ENCODE peak calls at places on chromosomes 7 and 10, in seven cellular contexts. Y, O, E, G, S, B and Z are unnamed samples.
A peak's percentile ranks its signal among the peaks of the same experiment; 100 is the strongest.

GRCh38 chr10:80498833-80499671 is 38.6 kb upstream of the SH2D4B start:
- DNase-seq in Y (peak; percentile 82), S (peak; percentile 97), G (peak; percentile 99), B (no peak), O (peak; percentile 83), E (no peak), Z (peak; percentile 90)

GRCh38 chr10:5976689-5977470 is 463 bp downstream of the IL15RA start:
- DNase-seq in S (peak; percentile 6), O (peak; percentile 61), G (peak; percentile 69), E (peak; percentile 45), Y (no peak), B (peak; percentile 43), Z (no peak)

GRCh38 chr7:149071641-149072437 is 18.7 kb downstream of the ZNF786 start:
- DNase-seq in G (peak; percentile 29), O (no peak), E (peak; percentile 88), S (no peak), Y (no peak), B (peak; percentile 54), Z (no peak)

GRCh38 chr7:115724400-115725056 is 306.0 kb downstream of the TFEC start:
- DNase-seq in Y (no peak), O (peak; percentile 48), B (no peak), G (no peak), S (no peak), E (no peak), Z (no peak)

GRCh38 chr7:473211-473734 is 46.4 kb downstream of the PDGFA start:
- DNase-seq in S (no peak), E (peak; percentile 11), O (peak; percentile 1), B (no peak), Y (no peak), G (no peak), Z (no peak)

GRCh38 chr10:104209575-104210198 is 22.5 kb downstream of the CFAP43 start:
- DNase-seq in O (peak; percentile 32), Y (no peak), B (peak; percentile 43), S (peak; percentile 10), G (peak; percentile 45), E (peak; percentile 50), Z (no peak)

GRCh38 chr7:30469303-30469702 is 9.3 kb downstream of the NOD1 start:
- DNase-seq in B (no peak), G (peak; percentile 99), S (peak; percentile 97), O (peak; percentile 78), Y (peak; percentile 94), E (peak; percentile 68), Z (peak; percentile 96)

GRCh38 chr7:82818091-82818620 is 344.5 kb downstream of the PCLO start:
- DNase-seq in O (no peak), S (no peak), B (no peak), Y (no peak), G (no peak), E (no peak), Z (no peak)

GRCh38 chr10:75544381-75544780 is 113.0 kb downstream of the LRMDA start:
- DNase-seq in Y (no peak), B (no peak), S (no peak), G (no peak), E (no peak), O (no peak), Z (no peak)

GRCh38 chr7:101678713-101679112 is 49.6 kb upstream of the MYL10 start:
- DNase-seq in B (no peak), S (peak; percentile 58), Y (no peak), E (no peak), G (peak; percentile 58), O (no peak), Z (no peak)

GRCh38 chr10:63866075-63866746 is 345.0 kb downstream of the REEP3 start:
- DNase-seq in G (peak; percentile 43), O (peak; percentile 64), S (peak; percentile 54), E (peak; percentile 87), Y (peak; percentile 16), B (peak; percentile 72), Z (no peak)

GRCh38 chr10:391304-391703 is 256.0 kb downstream of the ZMYND11 start:
- DNase-seq in S (no peak), Y (no peak), B (no peak), O (no peak), G (no peak), E (no peak), Z (no peak)

GRCh38 chr7:27141591-27142561 is 1.6 kb downstream of the HOXA5 start:
- DNase-seq in O (no peak), B (no peak), Y (no peak), G (peak; percentile 43), E (peak; percentile 43), S (no peak), Z (no peak)

DNA sequence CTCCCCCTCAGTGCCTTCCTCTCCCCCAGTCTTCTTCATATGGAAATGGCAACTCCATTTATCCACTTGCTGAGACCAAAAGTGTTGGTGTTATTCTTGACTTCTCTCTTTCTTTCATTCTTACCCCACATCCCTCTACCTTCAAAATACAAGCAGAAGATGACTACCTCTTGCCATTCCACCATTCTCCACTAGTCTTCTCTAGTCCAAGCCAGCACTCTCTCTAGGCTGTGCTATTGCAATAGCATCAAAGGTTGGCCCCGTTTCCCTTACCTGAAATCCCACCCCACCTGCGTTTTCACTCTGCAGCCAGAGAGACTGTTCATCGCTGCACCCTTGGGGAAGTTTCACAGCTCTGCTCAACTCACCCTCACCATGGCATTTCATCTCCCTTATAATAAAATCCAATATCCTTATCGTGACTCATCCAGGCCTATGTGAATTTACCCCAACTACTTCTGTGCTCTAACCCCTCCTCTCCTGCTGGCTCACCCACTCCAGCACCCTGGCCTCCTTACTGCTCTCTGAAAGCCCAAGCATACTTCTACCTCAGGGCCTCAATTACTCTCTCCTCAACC is 109.1 kb downstream of the LSM5 start:
- DNase-seq in B (no peak), S (no peak), Y (no peak), O (no peak), G (no peak), E (no peak), Z (no peak)
- TF ChIP-seq CTCF in B (no peak), S (no peak), Y (no peak), O (no peak), G (no peak), E (peak; percentile 18), Z (no peak)

GRCh38 chr7:48296976-48297375 is 125.7 kb downstream of the ABCA13 start:
- DNase-seq in B (no peak), O (no peak), S (no peak), E (no peak), G (no peak), Y (no peak), Z (no peak)

GRCh38 chr7:48298779-48299178 is 127.5 kb downstream of the ABCA13 start:
- DNase-seq in S (peak; percentile 77), Y (no peak), B (peak; percentile 25), O (no peak), E (no peak), G (peak; percentile 16), Z (no peak)

GRCh38 chr7:48301201-48301600 is 129.9 kb downstream of the ABCA13 start:
- DNase-seq in Y (no peak), S (no peak), B (no peak), O (no peak), E (no peak), G (peak; percentile 20), Z (no peak)

GRCh38 chr7:48300301-48300700 is 129.0 kb downstream of the ABCA13 start:
- DNase-seq in B (no peak), Y (no peak), O (no peak), G (no peak), E (no peak), S (no peak), Z (no peak)

DNA sequence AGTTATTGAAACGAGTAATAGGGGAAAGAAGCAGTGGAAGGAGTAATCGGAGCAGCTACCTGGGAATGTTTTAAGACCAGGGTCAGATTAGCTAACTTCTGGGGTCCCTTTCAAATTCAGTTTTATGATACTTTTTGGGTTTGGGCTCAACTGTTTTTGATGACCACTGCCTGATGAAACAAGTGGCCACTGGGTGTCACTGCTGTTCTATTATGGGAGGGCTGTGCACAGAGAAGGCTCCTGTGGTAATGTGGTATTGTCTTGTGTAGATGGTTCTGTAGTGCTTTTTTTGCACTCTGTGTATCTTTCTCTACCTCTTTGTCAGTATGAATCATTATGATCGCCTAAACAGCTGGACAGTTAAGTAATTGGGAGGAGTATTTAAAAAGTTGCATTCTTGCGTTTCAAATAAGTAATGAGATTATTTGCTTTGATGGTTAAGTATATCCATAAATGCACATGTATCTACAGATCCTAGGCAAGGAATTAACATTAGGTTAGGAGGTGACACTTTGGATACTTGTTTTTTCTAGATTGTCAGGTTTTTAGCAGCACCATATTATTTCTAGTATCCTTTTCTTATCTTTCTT is 128.4 kb downstream of the ABCA13 start:
- DNase-seq in O (peak; percentile 81), G (peak; percentile 67), B (peak; percentile 55), E (peak; percentile 67), Y (peak; percentile 33), S (peak; percentile 66), Z (no peak)
- TF ChIP-seq CTCF in O (peak; percentile 78), G (peak; percentile 86), B (peak; percentile 77), E (peak; percentile 45), Y (peak; percentile 79), S (peak; percentile 89), Z (peak; percentile 80)

GRCh38 chr10:43361532-43362190 is 9.8 kb upstream of the FXYD4 start:
- DNase-seq in O (no peak), S (no peak), E (no peak), B (no peak), G (no peak), Y (no peak), Z (no peak)

GRCh38 chr10:43360086-43360485 is 11.3 kb upstream of the FXYD4 start:
- DNase-seq in E (no peak), S (no peak), O (no peak), B (no peak), G (no peak), Y (no peak), Z (no peak)

DNA sequence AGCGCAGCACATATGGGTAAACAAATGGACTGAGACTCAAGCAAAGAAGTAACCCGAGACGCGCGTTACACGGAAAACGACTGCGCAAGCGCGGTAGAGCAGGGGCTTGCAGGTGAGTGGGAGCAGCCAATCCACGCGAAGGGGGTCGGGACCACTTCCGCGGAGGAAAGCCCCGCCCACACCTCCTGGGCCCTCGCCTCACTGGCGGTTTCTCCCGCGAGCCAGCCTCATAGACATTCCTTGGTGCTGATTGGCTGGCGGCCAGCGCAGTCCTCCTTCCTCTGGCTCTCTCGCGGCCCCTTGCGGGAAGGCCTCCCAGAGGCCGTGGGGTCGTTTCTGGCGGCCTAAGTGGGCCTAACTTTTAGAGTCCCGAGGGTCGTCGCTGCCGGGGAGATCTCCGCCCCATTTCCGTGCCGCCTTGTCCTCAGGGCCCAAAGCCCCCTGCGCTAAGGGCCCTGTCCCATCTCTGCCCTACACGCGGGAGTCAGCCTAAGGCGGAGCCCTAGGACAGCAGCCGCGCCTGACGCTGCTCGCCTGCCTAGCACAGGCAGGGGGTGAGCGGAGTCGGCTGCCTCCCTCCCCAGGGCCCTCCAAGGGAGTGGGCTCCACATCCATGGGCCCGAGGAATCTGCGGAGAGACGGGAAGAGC is 9.1 kb upstream of the FXYD4 start:
- DNase-seq in Y (peak; percentile 22), S (peak; percentile 15), B (peak; percentile 98), G (peak; percentile 87), O (peak; percentile 95), E (peak; percentile 96), Z (peak; percentile 25)
- TF ChIP-seq CTCF in Y (peak; percentile 34), S (peak; percentile 44), B (peak; percentile 47), G (peak; percentile 46), O (peak; percentile 16), E (no peak), Z (peak; percentile 59)

GRCh38 chr10:62302760-62303159 is 34.1 kb upstream of the RTKN2 start:
- DNase-seq in B (no peak), O (no peak), Y (no peak), G (no peak), S (no peak), E (no peak), Z (no peak)
- TF ChIP-seq CTCF in B (no peak), O (no peak), Y (no peak), G (no peak), S (no peak), E (no peak), Z (no peak)